ENCODE peak calls at places on chromosomes 13 and 19, in ten cellular contexts. F, T, H, Y, E, L, W, Q, R and K are unnamed samples.

GRCh38 chr13:100722517-100722916 is 47.9 kb upstream of the TMTC4 start:
- DNase-seq in H (no peak), W (no peak), E (no peak), Y (no peak), R (no peak), L (no peak), Q (no peak), F (no peak), T (no peak), K (no peak)

GRCh38 chr19:6947745-6948144 is 60.4 kb downstream of the ADGRE1 start:
- DNase-seq in T (no peak), H (no peak), W (no peak), R (peak), L (no peak), Y (no peak), Q (no peak), E (peak), F (no peak), K (no peak)

GRCh38 chr19:14519860-14520407 is 1.7 kb upstream of the DNAJB1 start:
- DNase-seq in Y (peak), F (no peak), H (no peak), L (no peak), Q (no peak), W (no peak), R (no peak), E (peak), T (no peak), K (no peak)

GRCh38 chr19:31397308-31397707 is 48.1 kb upstream of the TSHZ3 start:
- DNase-seq in H (no peak), Q (no peak), F (no peak), L (no peak), R (no peak), E (no peak), W (no peak), T (no peak), Y (no peak), K (no peak)

GRCh38 chr13:99677388-99677951 is 176.2 kb downstream of the TM9SF2 start:
- DNase-seq in T (no peak), Q (no peak), L (no peak), R (no peak), F (no peak), E (no peak), W (no peak), H (no peak), Y (no peak), K (no peak)

GRCh38 chr19:1747285-1748114 is 5.8 kb upstream of the ONECUT3 start:
- DNase-seq in T (no peak), F (no peak), W (no peak), E (peak), L (no peak), R (peak), Q (no peak), Y (no peak), H (no peak), K (no peak)

GRCh38 chr19:1259873-1260748 is 9.0 kb upstream of the CIRBP start:
- DNase-seq in E (no peak), Y (no peak), R (no peak), T (no peak), W (peak), L (no peak), H (no peak), Q (no peak), F (no peak), K (peak)

GRCh38 chr13:48094404-48094780 is 512 bp downstream of the MED4 start:
- DNase-seq in Y (no peak), T (no peak), H (no peak), Q (no peak), R (no peak), L (no peak), F (no peak), W (no peak), E (no peak), K (no peak)

GRCh38 chr19:16594681-16595091 is 22.5 kb upstream of the SLC35E1 start:
- DNase-seq in Y (no peak), Q (no peak), H (no peak), W (no peak), L (peak), F (no peak), T (no peak), R (no peak), E (no peak), K (no peak)